ENCODE peak calls at places on chromosomes 11 and 22, in seven cellular contexts. One of them, this sample, is unnamed.

GRCh38 chr22:19423906-19424500 is 7.5 kb downstream of the HIRA start:
- DNase-seq in nephron progenitor cell: no peak
- DNase-seq in brain microvascular endothelial cell: no peak
- DNase-seq in choroid plexus epithelial cell: no peak
- DNase-seq in neural progenitor cell: no peak
- DNase-seq in endothelial cell: no peak
- DNase-seq in GM13977: no peak
- DNase-seq in this sample: no peak

GRCh38 chr11:2932850-2933251 is 3.6 kb upstream of the PHLDA2 start:
- DNase-seq in brain microvascular endothelial cell: peak; percentile 61
- DNase-seq in endothelial cell: no peak
- DNase-seq in choroid plexus epithelial cell: peak; percentile 70
- DNase-seq in neural progenitor cell: no peak
- DNase-seq in nephron progenitor cell: no peak
- DNase-seq in GM13977: no peak
- DNase-seq in this sample: no peak

GRCh38 chr11:33622231-33622630 is 78.4 kb downstream of the C11orf91 start:
- DNase-seq in endothelial cell: no peak
- DNase-seq in brain microvascular endothelial cell: peak; percentile 57
- DNase-seq in neural progenitor cell: no peak
- DNase-seq in GM13977: no peak
- DNase-seq in nephron progenitor cell: no peak
- DNase-seq in choroid plexus epithelial cell: peak; percentile 60
- DNase-seq in this sample: no peak

GRCh38 chr22:31103899-31104694 is 3.3 kb downstream of the SELENOM start:
- DNase-seq in neural progenitor cell: no peak
- DNase-seq in brain microvascular endothelial cell: no peak
- DNase-seq in choroid plexus epithelial cell: no peak
- DNase-seq in nephron progenitor cell: no peak
- DNase-seq in endothelial cell: no peak
- DNase-seq in GM13977: no peak
- DNase-seq in this sample: no peak

GRCh38 chr11:131867457-131868257 is 497.2 kb downstream of the NTM start:
- DNase-seq in endothelial cell: peak; percentile 82
- DNase-seq in GM13977: peak; percentile 74
- DNase-seq in brain microvascular endothelial cell: peak; percentile 91
- DNase-seq in choroid plexus epithelial cell: peak; percentile 95
- DNase-seq in nephron progenitor cell: peak; percentile 73
- DNase-seq in neural progenitor cell: peak; percentile 84
- DNase-seq in this sample: peak; percentile 47

GRCh38 chr11:113532697-113533424 is 57.7 kb upstream of the DRD2 start:
- DNase-seq in brain microvascular endothelial cell: peak; percentile 76
- DNase-seq in neural progenitor cell: peak; percentile 88
- DNase-seq in endothelial cell: peak; percentile 84
- DNase-seq in GM13977: peak; percentile 53
- DNase-seq in choroid plexus epithelial cell: peak; percentile 87
- DNase-seq in nephron progenitor cell: peak; percentile 88
- DNase-seq in this sample: peak; percentile 29

GRCh38 chr22:36378080-36378788 is 9.5 kb downstream of the MYH9 start:
- DNase-seq in choroid plexus epithelial cell: no peak
- DNase-seq in endothelial cell: no peak
- DNase-seq in neural progenitor cell: no peak
- DNase-seq in GM13977: no peak
- DNase-seq in nephron progenitor cell: no peak
- DNase-seq in brain microvascular endothelial cell: no peak
- DNase-seq in this sample: no peak

GRCh38 chr11:34624069-34624468 is 3.2 kb downstream of the EHF start:
- DNase-seq in brain microvascular endothelial cell: no peak
- DNase-seq in GM13977: peak; percentile 36
- DNase-seq in choroid plexus epithelial cell: no peak
- DNase-seq in endothelial cell: no peak
- DNase-seq in neural progenitor cell: no peak
- DNase-seq in nephron progenitor cell: no peak
- DNase-seq in this sample: no peak

GRCh38 chr11:44607987-44608386 is 42.5 kb downstream of the CD82 start:
- DNase-seq in GM13977: no peak
- DNase-seq in neural progenitor cell: no peak
- DNase-seq in nephron progenitor cell: no peak
- DNase-seq in endothelial cell: no peak
- DNase-seq in choroid plexus epithelial cell: peak; percentile 48
- DNase-seq in brain microvascular endothelial cell: peak; percentile 29
- DNase-seq in this sample: no peak

GRCh38 chr11:33655842-33656600 is 44.6 kb downstream of the C11orf91 start:
- DNase-seq in brain microvascular endothelial cell: no peak
- DNase-seq in nephron progenitor cell: no peak
- DNase-seq in choroid plexus epithelial cell: no peak
- DNase-seq in GM13977: peak; percentile 74
- DNase-seq in endothelial cell: no peak
- DNase-seq in neural progenitor cell: no peak
- DNase-seq in this sample: no peak

GRCh38 chr22:27799334-27800249 is 2.0 kb downstream of the MN1 start:
- DNase-seq in brain microvascular endothelial cell: no peak
- DNase-seq in choroid plexus epithelial cell: peak; percentile 25
- DNase-seq in GM13977: no peak
- DNase-seq in nephron progenitor cell: peak; percentile 52
- DNase-seq in neural progenitor cell: peak; percentile 60
- DNase-seq in endothelial cell: no peak
- DNase-seq in this sample: no peak

DNA sequence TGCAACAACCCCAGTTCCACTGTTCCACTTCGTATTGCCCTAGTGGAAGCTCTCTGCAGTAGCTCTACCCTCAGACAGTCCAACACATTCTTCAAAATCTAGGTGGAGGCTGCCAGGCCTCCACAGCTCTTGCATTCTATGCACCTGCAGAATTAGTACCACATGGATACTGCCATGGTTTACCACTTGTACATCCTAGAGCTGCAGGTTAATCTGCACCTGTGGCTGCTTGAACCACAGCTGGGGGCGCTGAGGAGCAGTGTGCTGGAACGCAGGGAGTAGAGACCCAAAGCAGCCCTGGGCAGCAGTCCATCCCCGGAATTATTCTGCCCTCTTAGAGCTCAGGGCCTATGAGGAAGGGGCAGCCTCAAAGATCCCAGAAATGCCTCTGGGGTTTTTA is 4.3 kb upstream of the CTSC start:
- DNase-seq in endothelial cell: no peak
- DNase-seq in nephron progenitor cell: peak; percentile 16
- DNase-seq in GM13977: no peak
- DNase-seq in neural progenitor cell: peak; percentile 57
- DNase-seq in brain microvascular endothelial cell: no peak
- DNase-seq in choroid plexus epithelial cell: no peak
- DNase-seq in this sample: no peak
- TF ChIP-seq CTCF in endothelial cell: no peak
- TF ChIP-seq CTCF in nephron progenitor cell: peak; percentile 12
- TF ChIP-seq CTCF in GM13977: no peak
- TF ChIP-seq CTCF in neural progenitor cell: peak; percentile 56
- TF ChIP-seq CTCF in brain microvascular endothelial cell: no peak
- TF ChIP-seq CTCF in choroid plexus epithelial cell: no peak
- TF ChIP-seq CTCF in this sample: no peak

GRCh38 chr11:81963018-81963417 is 770.6 kb downstream of the FAM181B start:
- DNase-seq in choroid plexus epithelial cell: peak; percentile 52
- DNase-seq in nephron progenitor cell: no peak
- DNase-seq in neural progenitor cell: no peak
- DNase-seq in brain microvascular endothelial cell: no peak
- DNase-seq in GM13977: no peak
- DNase-seq in endothelial cell: no peak
- DNase-seq in this sample: no peak
- TF ChIP-seq CTCF in choroid plexus epithelial cell: peak; percentile 44
- TF ChIP-seq CTCF in nephron progenitor cell: peak; percentile 31
- TF ChIP-seq CTCF in neural progenitor cell: peak; percentile 49
- TF ChIP-seq CTCF in brain microvascular endothelial cell: peak; percentile 18
- TF ChIP-seq CTCF in GM13977: peak; percentile 31
- TF ChIP-seq CTCF in endothelial cell: peak; percentile 23
- TF ChIP-seq CTCF in this sample: no peak

GRCh38 chr11:77039491-77040400 is 5.5 kb downstream of the B3GNT6 start:
- DNase-seq in choroid plexus epithelial cell: peak; percentile 65
- DNase-seq in nephron progenitor cell: peak; percentile 67
- DNase-seq in brain microvascular endothelial cell: peak; percentile 24
- DNase-seq in neural progenitor cell: peak; percentile 69
- DNase-seq in GM13977: peak; percentile 65
- DNase-seq in endothelial cell: peak; percentile 56
- DNase-seq in this sample: no peak
- TF ChIP-seq CTCF in choroid plexus epithelial cell: peak; percentile 77
- TF ChIP-seq CTCF in nephron progenitor cell: peak; percentile 49
- TF ChIP-seq CTCF in brain microvascular endothelial cell: peak; percentile 75
- TF ChIP-seq CTCF in neural progenitor cell: peak; percentile 60
- TF ChIP-seq CTCF in GM13977: peak; percentile 47
- TF ChIP-seq CTCF in endothelial cell: peak; percentile 58
- TF ChIP-seq CTCF in this sample: peak; percentile 69

GRCh38 chr11:11078344-11078743 is 220.5 kb upstream of the ZBED5 start:
- DNase-seq in endothelial cell: no peak
- DNase-seq in neural progenitor cell: no peak
- DNase-seq in nephron progenitor cell: no peak
- DNase-seq in GM13977: no peak
- DNase-seq in choroid plexus epithelial cell: peak; percentile 54
- DNase-seq in brain microvascular endothelial cell: peak; percentile 10
- DNase-seq in this sample: no peak
- TF ChIP-seq CTCF in endothelial cell: no peak
- TF ChIP-seq CTCF in neural progenitor cell: no peak
- TF ChIP-seq CTCF in nephron progenitor cell: no peak
- TF ChIP-seq CTCF in GM13977: no peak
- TF ChIP-seq CTCF in choroid plexus epithelial cell: peak; percentile 34
- TF ChIP-seq CTCF in brain microvascular endothelial cell: peak; percentile 22
- TF ChIP-seq CTCF in this sample: no peak

DNA sequence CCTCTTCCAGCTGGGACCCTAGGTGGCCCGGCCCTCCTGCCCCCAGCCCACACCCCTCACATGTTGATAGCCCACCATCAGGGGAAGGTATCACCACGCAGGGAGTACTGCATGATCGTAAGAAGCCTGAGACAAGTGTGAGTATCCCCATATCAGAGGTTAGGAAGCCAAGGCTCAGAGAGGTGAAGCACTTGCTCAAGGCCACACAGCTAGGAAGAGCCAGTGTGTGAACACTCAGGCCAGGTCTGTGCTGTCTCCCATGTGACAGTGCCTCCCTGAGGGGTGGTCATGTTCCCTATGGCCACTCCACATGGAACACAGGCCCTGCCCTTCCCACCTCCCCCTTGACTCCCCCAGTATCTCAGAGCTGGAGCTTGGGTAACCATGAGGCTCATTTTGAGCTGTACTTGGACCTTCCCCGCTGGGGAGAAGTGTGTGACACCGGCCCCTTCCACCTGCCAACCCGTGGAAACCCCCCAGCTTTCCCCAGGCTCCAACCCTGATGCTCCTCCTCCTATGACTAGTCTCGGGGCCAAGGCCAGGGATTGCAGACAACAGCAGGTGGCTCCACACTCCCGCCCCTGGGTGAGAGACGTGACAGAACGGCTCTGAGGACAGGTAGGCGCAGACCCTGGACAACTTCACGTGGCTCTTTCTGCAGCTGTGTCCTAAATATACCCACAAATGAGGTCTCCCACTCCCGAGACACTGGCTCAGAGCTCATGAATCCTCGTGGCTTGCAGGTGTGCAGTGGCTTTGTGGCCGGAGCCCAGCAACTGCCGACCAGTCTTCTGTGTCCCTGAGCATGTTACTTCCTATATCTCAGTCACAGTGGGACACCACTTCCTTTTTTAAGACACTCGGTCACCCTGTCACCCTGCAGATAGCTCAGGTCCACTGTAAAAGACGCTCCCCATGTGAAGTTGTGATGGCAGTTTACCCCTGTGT is 55.3 kb downstream of the NECTIN1 start:
- DNase-seq in nephron progenitor cell: no peak
- DNase-seq in GM13977: peak; percentile 86
- DNase-seq in neural progenitor cell: no peak
- DNase-seq in endothelial cell: no peak
- DNase-seq in brain microvascular endothelial cell: no peak
- DNase-seq in choroid plexus epithelial cell: no peak
- DNase-seq in this sample: no peak
- TF ChIP-seq CTCF in nephron progenitor cell: no peak
- TF ChIP-seq CTCF in GM13977: peak; percentile 82
- TF ChIP-seq CTCF in neural progenitor cell: no peak
- TF ChIP-seq CTCF in endothelial cell: no peak
- TF ChIP-seq CTCF in brain microvascular endothelial cell: no peak
- TF ChIP-seq CTCF in choroid plexus epithelial cell: peak; percentile 5
- TF ChIP-seq CTCF in this sample: no peak

GRCh38 chr11:1230456-1231395 is 7.9 kb downstream of the MUC5B start:
- DNase-seq in neural progenitor cell: no peak
- DNase-seq in nephron progenitor cell: peak; percentile 6
- DNase-seq in choroid plexus epithelial cell: no peak
- DNase-seq in brain microvascular endothelial cell: no peak
- DNase-seq in GM13977: no peak
- DNase-seq in endothelial cell: no peak
- DNase-seq in this sample: no peak
- TF ChIP-seq CTCF in neural progenitor cell: no peak
- TF ChIP-seq CTCF in nephron progenitor cell: no peak
- TF ChIP-seq CTCF in choroid plexus epithelial cell: no peak
- TF ChIP-seq CTCF in brain microvascular endothelial cell: no peak
- TF ChIP-seq CTCF in GM13977: no peak
- TF ChIP-seq CTCF in endothelial cell: no peak
- TF ChIP-seq CTCF in this sample: no peak

GRCh38 chr22:23789121-23789520 is 2.4 kb downstream of the SMARCB1 start:
- DNase-seq in choroid plexus epithelial cell: no peak
- DNase-seq in neural progenitor cell: peak; percentile 18
- DNase-seq in nephron progenitor cell: no peak
- DNase-seq in brain microvascular endothelial cell: no peak
- DNase-seq in endothelial cell: no peak
- DNase-seq in GM13977: no peak
- DNase-seq in this sample: no peak

GRCh38 chr22:23789638-23790037 is 2.9 kb downstream of the SMARCB1 start:
- DNase-seq in endothelial cell: no peak
- DNase-seq in choroid plexus epithelial cell: no peak
- DNase-seq in neural progenitor cell: no peak
- DNase-seq in brain microvascular endothelial cell: no peak
- DNase-seq in GM13977: no peak
- DNase-seq in nephron progenitor cell: no peak
- DNase-seq in this sample: no peak

GRCh38 chr22:23793326-23793725 is 6.6 kb downstream of the SMARCB1 start:
- DNase-seq in GM13977: no peak
- DNase-seq in nephron progenitor cell: no peak
- DNase-seq in neural progenitor cell: no peak
- DNase-seq in brain microvascular endothelial cell: no peak
- DNase-seq in endothelial cell: no peak
- DNase-seq in choroid plexus epithelial cell: no peak
- DNase-seq in this sample: no peak

GRCh38 chr22:23790819-23791736 is 4.3 kb downstream of the SMARCB1 start:
- DNase-seq in brain microvascular endothelial cell: no peak
- DNase-seq in neural progenitor cell: no peak
- DNase-seq in endothelial cell: no peak
- DNase-seq in choroid plexus epithelial cell: peak; percentile 89
- DNase-seq in nephron progenitor cell: no peak
- DNase-seq in GM13977: no peak
- DNase-seq in this sample: no peak

GRCh38 chr22:23791737-23792645 is 5.2 kb downstream of the SMARCB1 start:
- DNase-seq in GM13977: no peak
- DNase-seq in brain microvascular endothelial cell: no peak
- DNase-seq in endothelial cell: no peak
- DNase-seq in neural progenitor cell: no peak
- DNase-seq in nephron progenitor cell: no peak
- DNase-seq in choroid plexus epithelial cell: no peak
- DNase-seq in this sample: no peak
- TF ChIP-seq CTCF in GM13977: no peak
- TF ChIP-seq CTCF in brain microvascular endothelial cell: no peak
- TF ChIP-seq CTCF in endothelial cell: no peak
- TF ChIP-seq CTCF in neural progenitor cell: no peak
- TF ChIP-seq CTCF in nephron progenitor cell: no peak
- TF ChIP-seq CTCF in choroid plexus epithelial cell: no peak
- TF ChIP-seq CTCF in this sample: no peak

GRCh38 chr11:73387594-73388021 is 11.4 kb downstream of the RELT start:
- DNase-seq in choroid plexus epithelial cell: peak; percentile 39
- DNase-seq in GM13977: no peak
- DNase-seq in endothelial cell: no peak
- DNase-seq in nephron progenitor cell: peak; percentile 68
- DNase-seq in brain microvascular endothelial cell: no peak
- DNase-seq in neural progenitor cell: peak; percentile 50
- DNase-seq in this sample: no peak
- TF ChIP-seq CTCF in choroid plexus epithelial cell: peak; percentile 22
- TF ChIP-seq CTCF in GM13977: no peak
- TF ChIP-seq CTCF in endothelial cell: no peak
- TF ChIP-seq CTCF in nephron progenitor cell: no peak
- TF ChIP-seq CTCF in brain microvascular endothelial cell: no peak
- TF ChIP-seq CTCF in neural progenitor cell: no peak
- TF ChIP-seq CTCF in this sample: no peak

This sample was measured in AG04449.